ENCODE peak calls at places on chromosomes 3 and 15, in seven cellular contexts. U is heart right ventricle, D is psoas muscle, E is cardiac muscle cell, G is colonic mucosa, S is transverse colon, R is SJSA1. A is an unnamed sample. For H3K9me3 and H3K4me1, the result is how much of the 10 kb centered on the place peaks cover.

GRCh38 chr3:18424862-18425640 is at the start of gene SATB1:
- DNase-seq in U (peak), D (peak), E (peak), G (peak), R (peak), S (peak), A (peak)

GRCh38 chr3:117998071-117998470 is 1036.6 kb downstream of the IGSF11 start:
- DNase-seq in D (no peak), R (no peak), E (no peak), U (no peak), G (no peak), S (no peak), A (no peak)

GRCh38 chr3:39433642-39434041 is 27.1 kb downstream of the RPSA start:
- DNase-seq in S (no peak), G (no peak), E (no peak), U (no peak), D (no peak), R (no peak), A (no peak)

GRCh38 chr3:57582470-57583168 is 14.5 kb downstream of the ARF4 start:
- DNase-seq in S (no peak), R (no peak), D (no peak), E (no peak), G (peak), U (no peak), A (no peak)

GRCh38 chr3:8660781-8661180 is 16.2 kb upstream of the SSUH2 start:
- DNase-seq in G (no peak), R (no peak), U (no peak), E (peak), D (no peak), S (no peak), A (no peak)

GRCh38 chr3:151379083-151379734 is 5.3 kb downstream of the P2RY12 start:
- DNase-seq in G (peak), R (no peak), D (peak), S (peak), U (peak), E (peak), A (no peak)

GRCh38 chr3:124832782-124833709 is 54.1 kb downstream of the ITGB5 start:
- DNase-seq in R (peak), U (no peak), E (no peak), D (no peak), G (no peak), S (no peak), A (no peak)

GRCh38 chr15:79156704-79157375 is 66.3 kb upstream of the RASGRF1 start:
- DNase-seq in R (no peak), S (no peak), D (no peak), U (no peak), G (no peak), E (no peak), A (no peak)

GRCh38 chr15:38130200-38130567 is 122.5 kb upstream of the SPRED1 start:
- DNase-seq in D (no peak), E (no peak), U (no peak), S (no peak), R (no peak), G (no peak), A (no peak)

GRCh38 chr15:87669846-87670245 is 586.7 kb downstream of the NTRK3 start:
- DNase-seq in S (no peak), E (no peak), D (no peak), G (no peak), R (no peak), U (no peak), A (no peak)

GRCh38 chr3:1010228-1010627 is 82.6 kb upstream of the CNTN6 start:
- DNase-seq in U (no peak), S (no peak), D (no peak), E (no peak), G (no peak), R (no peak), A (no peak)
- H3K9me3 ChIP-seq in U (under half), S (under half), D (under half), E (under half), G (under half), R (under half), A (under half)

DNA sequence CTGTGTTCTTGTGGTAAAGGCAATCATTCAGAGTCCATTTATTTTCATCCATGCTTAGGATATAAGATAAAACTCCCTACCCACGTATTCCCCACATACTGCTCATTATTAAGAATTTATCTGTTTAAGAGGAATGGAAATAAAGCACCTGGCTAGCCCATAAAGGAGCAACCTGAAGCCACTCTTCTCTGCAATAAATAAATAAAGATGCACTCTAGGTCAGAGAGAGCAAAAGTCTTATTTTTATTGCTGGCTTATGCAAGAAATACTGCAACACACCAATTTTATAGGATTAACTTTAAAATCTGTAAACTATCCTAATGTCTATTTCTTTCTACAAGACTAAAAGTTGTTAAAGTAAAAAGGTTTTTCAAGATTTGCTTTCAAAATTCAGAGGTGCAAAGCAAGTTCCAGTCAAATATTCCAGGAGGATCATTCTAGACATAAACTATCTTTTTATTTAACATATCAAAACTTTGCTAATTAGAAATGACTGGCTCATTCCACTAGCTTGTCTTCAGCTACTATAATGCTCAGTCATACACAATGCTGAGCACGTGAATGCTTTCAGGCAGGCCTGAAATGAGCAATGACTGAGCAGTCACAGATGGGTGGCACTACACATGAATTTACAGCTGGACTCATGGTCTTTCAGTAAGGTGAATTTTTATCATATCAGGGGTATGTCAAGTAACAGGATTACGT is 7.1 kb downstream of the TJP1 start:
- DNase-seq in E (peak), S (no peak), R (no peak), D (no peak), U (no peak), G (no peak), A (no peak)
- H3K4me1 ChIP-seq in E (under half), S (under half), R (half or more), D (under half), U (half or more), G (under half), A (under half)

GRCh38 chr15:67070150-67070549 is 4.7 kb downstream of the SMAD3 start:
- DNase-seq in E (no peak), G (no peak), S (no peak), D (no peak), R (no peak), U (no peak), A (no peak)

GRCh38 chr15:67070892-67071664 is 5.7 kb downstream of the SMAD3 start:
- DNase-seq in S (no peak), E (no peak), D (no peak), G (no peak), R (no peak), U (no peak), A (no peak)

GRCh38 chr15:67074886-67075229 is 9.5 kb downstream of the SMAD3 start:
- DNase-seq in U (no peak), G (no peak), R (peak), D (no peak), S (no peak), E (no peak), A (no peak)

GRCh38 chr15:67072951-67073350 is 7.5 kb downstream of the SMAD3 start:
- DNase-seq in E (no peak), D (no peak), R (peak), U (no peak), S (no peak), G (no peak), A (no peak)

GRCh38 chr15:67072442-67072841 is 7.0 kb downstream of the SMAD3 start:
- DNase-seq in R (no peak), E (no peak), D (no peak), U (no peak), G (no peak), S (no peak), A (no peak)
- H3K4me3 ChIP-seq in R (no peak), E (no peak), D (no peak), U (no peak), G (no peak), S (no peak), A (no peak)

DNA sequence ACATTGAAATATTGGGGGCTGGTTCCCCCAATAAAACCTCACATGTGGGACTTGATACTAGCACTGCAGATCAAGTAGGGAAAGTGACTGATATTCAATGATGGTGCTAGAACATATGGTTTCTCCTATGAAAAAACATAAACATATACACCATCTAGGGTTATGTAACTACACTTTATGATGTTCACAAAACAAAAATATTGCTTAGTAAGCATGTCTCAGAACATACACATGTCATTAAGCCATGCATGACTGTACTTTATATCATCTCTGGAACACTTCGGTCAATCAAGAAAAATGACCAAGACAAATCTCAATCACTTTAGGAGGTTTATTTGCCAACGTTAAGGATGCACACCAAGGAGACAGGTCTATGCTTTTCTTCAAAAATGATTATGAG is 57.4 kb downstream of the ZNF717 start:
- DNase-seq in R (no peak), D (no peak), U (no peak), E (no peak), G (no peak), S (no peak), A (no peak)
- H3K9me3 ChIP-seq in R (under half), D (half or more), U (under half), E (under half), G (under half), S (under half), A (half or more)

GRCh38 chr15:69315402-69316110 is 16.8 kb downstream of the PAQR5 start:
- DNase-seq in S (no peak), D (no peak), R (no peak), U (no peak), E (no peak), G (no peak), A (peak)
- H3K4me1 ChIP-seq in S (under half), D (under half), R (under half), U (under half), E (under half), G (under half), A (under half)